ENCODE peak calls at places on chromosomes 11 and 22, in eight cellular contexts. U, A, P, M, H, J, C and G are unnamed samples.
A peak's percentile ranks its signal among the peaks of the same experiment; 100 is the strongest.

GRCh38 chr11:104609297-104609696 is 289.0 kb downstream of the CASP12 start:
- DNase-seq in U (peak; percentile 20), A (no peak), P (peak; percentile 13), M (peak; percentile 6), H (peak; percentile 29), J (no peak), C (peak; percentile 38), G (no peak)

GRCh38 chr11:19919050-19919561 is 206.5 kb downstream of the NAV2 start:
- DNase-seq in U (peak; percentile 59), A (no peak), P (no peak), M (peak; percentile 57), H (peak; percentile 96), J (peak; percentile 30), C (peak; percentile 85), G (no peak)

GRCh38 chr11:36449566-36450390 is 60.3 kb downstream of the TRAF6 start:
- DNase-seq in U (no peak), A (no peak), P (no peak), M (no peak), H (no peak), J (no peak), C (no peak), G (no peak)

GRCh38 chr11:16780698-16781550 is 42.5 kb downstream of the C11orf58 start:
- DNase-seq in U (no peak), A (no peak), P (no peak), M (no peak), H (no peak), J (no peak), C (no peak), G (no peak)

GRCh38 chr11:78810489-78811090 is 235.9 kb upstream of the NARS2 start:
- DNase-seq in U (no peak), A (no peak), P (no peak), M (no peak), H (no peak), J (no peak), C (no peak), G (no peak)

GRCh38 chr11:50174189-50174588 is 141.5 kb downstream of the OR4C45 start:
- DNase-seq in U (no peak), A (no peak), P (no peak), M (no peak), H (no peak), J (no peak), C (no peak), G (no peak)

GRCh38 chr11:99422581-99423434 is 402.1 kb downstream of the CNTN5 start:
- DNase-seq in U (no peak), A (no peak), P (no peak), M (no peak), H (no peak), J (no peak), C (no peak), G (no peak)

GRCh38 chr11:19740586-19740985 is 27.9 kb downstream of the NAV2 start:
- DNase-seq in U (no peak), A (no peak), P (no peak), M (no peak), H (no peak), J (no peak), C (no peak), G (no peak)

GRCh38 chr11:91795139-91795887 is 429.3 kb upstream of the FAT3 start:
- DNase-seq in U (no peak), A (no peak), P (no peak), M (no peak), H (no peak), J (no peak), C (no peak), G (no peak)

GRCh38 chr11:125724125-125724524 is 22.0 kb upstream of the PATE1 start:
- DNase-seq in U (no peak), A (no peak), P (no peak), M (no peak), H (no peak), J (no peak), C (no peak), G (no peak)

GRCh38 chr11:79488286-79488685 is 47.5 kb upstream of the TENM4 start:
- DNase-seq in U (no peak), A (no peak), P (no peak), M (no peak), H (no peak), J (no peak), C (no peak), G (no peak)

GRCh38 chr11:65204646-65205601 is 23.2 kb downstream of the CAPN1 start:
- DNase-seq in U (no peak), A (no peak), P (peak; percentile 38), M (no peak), H (no peak), J (no peak), C (no peak), G (peak; percentile 3)

GRCh38 chr22:39558254-39558727 is 12.3 kb upstream of the CACNA1I start:
- DNase-seq in U (no peak), A (no peak), P (no peak), M (no peak), H (no peak), J (no peak), C (no peak), G (no peak)

GRCh38 chr11:65862941-65863888 is 3.0 kb downstream of the MUS81 start:
- DNase-seq in U (peak; percentile 22), A (no peak), P (no peak), M (no peak), H (no peak), J (no peak), C (no peak), G (no peak)

GRCh38 chr11:5280582-5281102 is 10.9 kb upstream of the HBE1 start:
- DNase-seq in U (peak; percentile 94), A (peak; percentile 53), P (no peak), M (peak; percentile 4), H (peak; percentile 94), J (peak; percentile 22), C (peak; percentile 99), G (no peak)

GRCh38 chr11:35242412-35242811 is 103.4 kb downstream of the CD44 start:
- DNase-seq in U (no peak), A (no peak), P (no peak), M (no peak), H (no peak), J (no peak), C (no peak), G (no peak)

GRCh38 chr11:78798567-78799170 is 224.0 kb upstream of the NARS2 start:
- DNase-seq in U (peak; percentile 66), A (peak; percentile 66), P (no peak), M (peak; percentile 48), H (no peak), J (no peak), C (no peak), G (no peak)

GRCh38 chr11:35099278-35100018 is 39.5 kb upstream of the CD44 start:
- DNase-seq in U (no peak), A (no peak), P (no peak), M (no peak), H (no peak), J (no peak), C (no peak), G (no peak)

GRCh38 chr11:60345489-60345888 is 18.4 kb downstream of the MS4A6E start:
- DNase-seq in U (peak; percentile 33), A (no peak), P (no peak), M (no peak), H (no peak), J (no peak), C (no peak), G (no peak)

GRCh38 chr11:61071208-61071681 is 31.0 kb upstream of the CD5 start:
- DNase-seq in U (no peak), A (no peak), P (no peak), M (no peak), H (no peak), J (no peak), C (no peak), G (no peak)

GRCh38 chr11:61484541-61484940 is 24.0 kb upstream of the LRRC10B start:
- DNase-seq in U (no peak), A (no peak), P (no peak), M (no peak), H (no peak), J (no peak), C (no peak), G (no peak)

GRCh38 chr11:4025957-4026324 is 68.7 kb upstream of the RRM1 start:
- DNase-seq in U (no peak), A (no peak), P (no peak), M (no peak), H (no peak), J (no peak), C (no peak), G (no peak)

GRCh38 chr11:92149996-92150395 is 74.6 kb upstream of the FAT3 start:
- DNase-seq in U (no peak), A (no peak), P (no peak), M (no peak), H (no peak), J (no peak), C (no peak), G (no peak)

GRCh38 chr22:33919591-33920501 is at the start of gene LARGE1:
- DNase-seq in U (peak; percentile 45), A (no peak), P (no peak), M (peak; percentile 49), H (no peak), J (no peak), C (no peak), G (no peak)

GRCh38 chr22:36010913-36011312 is 17.7 kb downstream of the RBFOX2 start:
- DNase-seq in U (no peak), A (no peak), P (no peak), M (no peak), H (peak; percentile 57), J (no peak), C (peak; percentile 55), G (no peak)

GRCh38 chr22:20429254-20430100 is 8.1 kb downstream of the SCARF2 start:
- DNase-seq in U (peak; percentile 43), A (no peak), P (peak; percentile 81), M (peak; percentile 51), H (no peak), J (no peak), C (no peak), G (no peak)
- H3K4me3 ChIP-seq in U (no peak overlapping the region), A (no peak overlapping the region), P (peak overlapping the region; percentile 77), M (no peak overlapping the region), H (no peak overlapping the region), J (no peak overlapping the region), C (no peak overlapping the region), G (no peak overlapping the region)

GRCh38 chr11:113840932-113841664 is 34.3 kb downstream of the USP28 start:
- DNase-seq in U (no peak), A (no peak), P (no peak), M (no peak), H (no peak), J (no peak), C (no peak), G (no peak)
- H3K4me3 ChIP-seq in U (no peak overlapping the region), A (no peak overlapping the region), P (no peak overlapping the region), M (no peak overlapping the region), H (no peak overlapping the region), J (no peak overlapping the region), C (no peak overlapping the region), G (no peak overlapping the region)

GRCh38 chr11:12073436-12073835 is 37.0 kb upstream of the MICAL2 start:
- DNase-seq in U (no peak), A (no peak), P (no peak), M (no peak), H (no peak), J (no peak), C (no peak), G (no peak)
- H3K4me3 ChIP-seq in U (no peak overlapping the region), A (no peak overlapping the region), P (no peak overlapping the region), M (no peak overlapping the region), H (no peak overlapping the region), J (no peak overlapping the region), C (no peak overlapping the region), G (no peak overlapping the region)

DNA sequence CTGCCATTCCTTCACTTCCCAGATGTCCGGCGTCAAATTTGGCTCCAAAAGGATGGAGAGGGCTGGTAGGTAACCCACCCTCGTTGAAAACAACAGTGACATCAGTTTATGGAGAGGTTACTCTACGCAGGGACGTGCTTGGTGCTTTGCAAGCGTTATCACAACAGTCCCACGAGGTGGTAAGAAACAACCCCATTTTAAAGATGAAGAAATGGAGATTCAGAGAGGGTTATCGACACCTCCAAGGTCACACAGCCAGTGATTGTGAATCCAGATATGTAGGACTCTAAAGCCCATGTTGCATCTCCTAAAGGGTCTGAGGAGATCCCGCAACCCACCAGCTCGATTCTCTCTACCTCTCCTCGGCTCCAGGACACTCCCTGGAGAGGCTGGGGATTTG is 773 bp downstream of the MIAT start:
- DNase-seq in U (no peak), A (no peak), P (no peak), M (no peak), H (no peak), J (no peak), C (no peak), G (no peak)
- H3K4me3 ChIP-seq in U (no peak overlapping the region), A (no peak overlapping the region), P (peak overlapping the region; percentile 81), M (no peak overlapping the region), H (peak overlapping the region; percentile 36), J (no peak overlapping the region), C (peak overlapping the region; percentile 69), G (peak overlapping the region; percentile 76)